ENCODE peak calls at places on chromosome X, in ten cellular contexts. T is neural crest cell; V is COR-L47; H is effector CD4-positive, alpha-beta T cell; X is breast epithelium; Q is RKO; P is aorta; U is uterus; E is activated CD8-positive, alpha-beta memory T cell treated with anti-CD3 and anti-CD28 coated beads, Interleukin-2, amount 50 U/mL, for 48 hours; G is dorsolateral prefrontal cortex. B is an unnamed sample.

GRCh38 chrX:139795196-139795595 is 87.2 kb upstream of the MCF2 start:
- DNase-seq in V (no peak), T (no peak), H (no peak), U (no peak), E (no peak), G (no peak), Q (no peak), P (no peak), X (no peak), B (no peak)

GRCh38 chrX:150767475-150768131 is 74.4 kb downstream of the MTMR1 start:
- DNase-seq in G (no peak), Q (peak; percentile 35), P (no peak), H (no peak), E (no peak), V (no peak), U (peak; percentile 29), X (no peak), T (no peak), B (no peak)

GRCh38 chrX:130575831-130576404 is 174.1 kb downstream of the RBMX2 start:
- DNase-seq in G (peak; percentile 37), X (no peak), U (peak; percentile 20), Q (peak; percentile 54), P (peak; percentile 51), H (no peak), T (peak; percentile 44), E (peak; percentile 45), V (peak; percentile 12), B (no peak)

GRCh38 chrX:4572652-4573051 is 859.2 kb upstream of the PRKX start:
- DNase-seq in H (no peak), V (no peak), T (no peak), X (no peak), P (no peak), G (no peak), U (no peak), Q (no peak), E (no peak), B (no peak)

GRCh38 chrX:105460366-105460765 is 239.9 kb upstream of the TEX13A start:
- DNase-seq in V (no peak), G (no peak), E (no peak), Q (no peak), H (no peak), X (no peak), T (no peak), U (no peak), P (no peak), B (no peak)

GRCh38 chrX:136064661-136065043 is 79.4 kb downstream of the SLC9A6 start:
- DNase-seq in V (no peak), G (no peak), E (no peak), H (no peak), X (no peak), P (no peak), Q (no peak), T (no peak), U (no peak), B (no peak)

GRCh38 chrX:78383594-78383993 is 56.2 kb upstream of the CYSLTR1 start:
- DNase-seq in U (no peak), Q (no peak), E (no peak), H (no peak), T (no peak), V (no peak), G (no peak), X (no peak), P (no peak), B (no peak)

GRCh38 chrX:633655-634305 is 3.2 kb downstream of the SHOX start:
- DNase-seq in P (no peak), G (no peak), T (no peak), X (no peak), Q (no peak), V (no peak), H (no peak), U (no peak), E (no peak), B (no peak)

GRCh38 chrX:27565992-27566391 is 24.2 kb upstream of the DCAF8L2 start:
- DNase-seq in V (no peak), U (no peak), G (no peak), H (no peak), Q (no peak), X (no peak), T (no peak), E (no peak), P (no peak), B (no peak)

GRCh38 chrX:19659929-19660328 is 144.6 kb upstream of the MAP3K15 start:
- DNase-seq in X (no peak), Q (peak; percentile 55), U (no peak), P (no peak), G (no peak), V (no peak), H (no peak), T (no peak), E (no peak), B (no peak)

GRCh38 chrX:71171110-71171801 is 26.6 kb downstream of the NLGN3 start:
- DNase-seq in E (no peak), T (no peak), P (no peak), Q (no peak), H (no peak), V (no peak), X (no peak), U (no peak), G (no peak), B (no peak)

GRCh38 chrX:68909945-68910344 is 81.1 kb downstream of the EFNB1 start:
- DNase-seq in X (no peak), Q (no peak), V (no peak), G (no peak), E (no peak), P (no peak), T (no peak), U (no peak), H (no peak), B (no peak)

GRCh38 chrX:68929332-68930150 is 100.7 kb downstream of the EFNB1 start:
- DNase-seq in V (no peak), P (peak; percentile 62), E (no peak), U (peak; percentile 52), T (no peak), G (no peak), H (no peak), Q (no peak), X (no peak), B (no peak)

GRCh38 chrX:71291381-71291780 is 7.9 kb downstream of the NONO start:
- DNase-seq in X (no peak), U (no peak), Q (no peak), P (no peak), E (no peak), H (no peak), G (no peak), V (no peak), T (no peak), B (no peak)

GRCh38 chrX:154370300-154370881 is 4.0 kb downstream of the FLNA start:
- DNase-seq in U (no peak), Q (no peak), P (no peak), X (no peak), G (no peak), H (no peak), E (no peak), T (no peak), V (no peak), B (no peak)

GRCh38 chrX:48521353-48522243 is at the start of gene EBP:
- DNase-seq in P (peak; percentile 91), G (peak; percentile 91), U (peak; percentile 85), T (peak; percentile 74), X (peak; percentile 90), E (peak; percentile 94), H (peak; percentile 90), V (peak; percentile 92), Q (peak; percentile 91), B (peak; percentile 32)